ENCODE peak calls at places on chromosomes 3 and 15, in seven cellular contexts. M is lower lobe of right lung; T is adrenal gland; P is WERI-Rb-1; O is right lobe of liver; K is cardiac fibroblast; D is CD4-positive, alpha-beta T cell. A is an unnamed sample.

GRCh38 chr3:50450135-50450911 is 53.1 kb downstream of the CACNA2D2 start:
- DNase-seq in M (peak), T (peak), P (peak), O (peak), K (peak), D (peak), A (no peak)

GRCh38 chr3:189269356-189269755 is 97.6 kb downstream of the TPRG1 start:
- DNase-seq in M (no peak), T (no peak), P (no peak), O (no peak), K (peak), D (no peak), A (no peak)

GRCh38 chr15:62603757-62604156 is 438.7 kb upstream of the C2CD4B start:
- DNase-seq in M (no peak), T (no peak), P (no peak), O (no peak), K (peak), D (no peak), A (no peak)

GRCh38 chr3:17412950-17413530 is 329.4 kb downstream of the TBC1D5 start:
- DNase-seq in M (no peak), T (peak), P (peak), O (no peak), K (peak), D (no peak), A (no peak)

GRCh38 chr3:45011756-45012441 is 14.2 kb upstream of the CLEC3B start:
- DNase-seq in M (peak), T (peak), P (no peak), O (no peak), K (peak), D (no peak), A (no peak)

GRCh38 chr3:157110761-157111238 is 49.1 kb downstream of the CCNL1 start:
- DNase-seq in M (no peak), T (no peak), P (no peak), O (no peak), K (no peak), D (no peak), A (no peak)

GRCh38 chr15:31276596-31277298 is 49.9 kb upstream of the KLF13 start:
- DNase-seq in M (no peak), T (peak), P (peak), O (no peak), K (no peak), D (no peak), A (no peak)

GRCh38 chr15:25684521-25685215 is 178.5 kb downstream of the ATP10A start:
- DNase-seq in M (no peak), T (peak), P (no peak), O (no peak), K (peak), D (no peak), A (no peak)

DNA sequence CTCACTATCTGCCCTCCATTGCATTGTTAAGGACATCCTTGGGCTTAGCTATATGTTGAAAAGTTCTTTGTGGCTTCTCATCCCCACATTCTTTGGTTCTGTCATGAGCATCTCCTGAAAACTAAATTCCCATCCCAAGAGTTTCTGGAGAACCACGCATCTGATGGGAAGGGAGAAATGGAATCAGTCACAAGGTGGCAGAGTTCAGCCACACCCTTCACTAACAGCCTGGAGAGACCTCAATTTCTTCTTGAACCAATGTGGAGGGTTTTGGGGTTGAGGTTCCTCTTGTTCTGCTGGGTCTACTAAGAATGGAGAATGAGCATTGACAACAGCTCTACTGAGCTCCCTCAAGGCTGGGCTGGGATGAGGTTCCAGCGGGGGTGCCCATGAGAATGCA is 15.6 kb upstream of the MAGEL2 start:
- DNase-seq in M (no peak), T (no peak), P (no peak), O (no peak), K (no peak), D (no peak), A (no peak)
- TF ChIP-seq CTCF in M (no peak), T (no peak), P (peak), O (no peak), K (no peak), D (no peak), A (no peak)

DNA sequence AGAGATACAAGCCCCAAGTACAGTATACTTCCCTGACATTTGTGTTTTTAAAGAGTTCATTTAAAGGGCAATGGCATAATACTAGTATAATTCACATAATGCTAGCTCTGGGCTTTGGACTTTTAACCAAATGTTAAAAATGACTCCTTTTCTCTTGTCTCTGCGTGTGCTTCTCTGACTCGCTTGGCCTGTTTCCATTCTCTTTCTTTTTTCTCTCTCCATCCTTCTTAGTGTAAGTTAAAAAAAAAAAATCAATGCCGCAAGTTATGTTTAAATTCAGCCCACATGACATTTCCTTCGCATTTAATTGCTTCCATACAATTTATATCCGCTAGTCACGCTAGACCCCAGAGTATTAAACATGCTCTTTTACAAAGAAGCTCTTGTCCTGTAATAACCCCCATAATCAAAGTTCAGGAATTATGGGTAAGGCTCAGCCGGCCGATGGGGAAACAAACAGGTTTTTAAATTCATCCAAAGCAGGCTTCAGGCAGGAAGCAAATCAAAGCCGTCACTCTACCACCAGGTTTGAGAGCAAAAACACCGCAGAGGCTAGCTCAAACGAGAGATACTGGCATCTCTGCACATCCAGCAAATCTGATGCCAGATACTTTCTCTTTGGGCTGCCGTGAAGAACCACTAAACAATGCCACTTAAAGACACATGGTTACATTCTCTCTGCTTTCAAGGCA is 19.3 kb downstream of the WWTR1 start:
- DNase-seq in M (no peak), T (peak), P (no peak), O (no peak), K (peak), D (no peak), A (no peak)
- TF ChIP-seq CTCF in M (no peak), T (no peak), P (no peak), O (no peak), K (no peak), D (no peak), A (peak)

GRCh38 chr3:192772495-192772894 is 45.2 kb upstream of the FGF12 start:
- DNase-seq in M (no peak), T (peak), P (peak), O (peak), K (peak), D (no peak), A (no peak)
- TF ChIP-seq CTCF in M (peak), T (no peak), P (peak), O (peak), K (peak), D (no peak), A (peak)

GRCh38 chr3:160451602-160452001 is 2.0 kb upstream of the TRIM59 start:
- DNase-seq in M (no peak), T (no peak), P (no peak), O (no peak), K (no peak), D (no peak), A (no peak)

GRCh38 chr3:160448845-160449659 is 534 bp downstream of the TRIM59 start:
- DNase-seq in M (no peak), T (no peak), P (no peak), O (peak), K (peak), D (no peak), A (no peak)

GRCh38 chr3:160447544-160447943 is 2.0 kb downstream of the TRIM59 start:
- DNase-seq in M (no peak), T (no peak), P (no peak), O (no peak), K (peak), D (no peak), A (no peak)

GRCh38 chr3:160449660-160450598 is at the start of gene TRIM59:
- DNase-seq in M (peak), T (peak), P (no peak), O (peak), K (peak), D (peak), A (peak)

DNA sequence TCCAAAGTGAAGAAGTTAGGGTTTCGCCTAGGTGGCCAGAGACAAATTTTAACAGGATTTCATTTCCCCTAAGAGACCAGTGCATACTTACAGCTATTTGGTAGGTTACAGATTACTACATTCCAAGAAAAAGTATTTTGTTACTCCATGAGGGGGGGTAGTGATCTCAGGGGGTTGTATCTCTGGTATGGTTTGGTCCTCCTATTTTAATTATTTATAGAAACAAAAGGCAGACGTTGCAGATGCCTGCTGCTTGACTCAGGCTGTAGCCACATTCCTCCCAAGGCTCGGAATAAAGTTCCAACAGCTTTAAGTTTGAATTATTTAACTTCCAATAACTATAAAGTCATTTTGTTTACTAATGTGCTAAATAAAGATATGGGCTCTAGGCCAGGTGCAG is 1.3 kb upstream of the TRIM59 start:
- DNase-seq in M (no peak), T (no peak), P (no peak), O (no peak), K (peak), D (no peak), A (no peak)
- TF ChIP-seq CTCF in M (no peak), T (no peak), P (no peak), O (no peak), K (peak), D (no peak), A (no peak)

DNA sequence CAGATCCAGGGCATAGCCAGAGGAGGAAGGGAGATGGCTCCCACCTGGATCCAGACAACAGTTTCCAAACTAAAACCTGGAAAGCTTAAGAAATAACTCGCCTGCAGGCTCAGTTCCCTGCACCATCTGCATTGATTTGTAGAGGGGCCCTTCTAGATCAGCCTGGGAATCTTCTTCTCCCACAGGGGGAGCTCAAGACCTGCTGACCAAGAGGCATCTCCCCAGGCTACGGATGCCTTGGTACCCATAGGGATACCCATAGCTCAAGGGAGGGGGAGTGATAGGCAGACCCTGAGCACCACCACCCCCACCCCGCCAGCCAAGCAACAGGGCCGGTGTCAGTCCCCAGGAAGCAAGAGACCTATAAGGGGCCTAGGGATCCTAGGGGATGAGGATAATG is 28.0 kb upstream of the DCLK3 start:
- DNase-seq in M (no peak), T (no peak), P (peak), O (no peak), K (peak), D (no peak), A (no peak)
- TF ChIP-seq CTCF in M (no peak), T (no peak), P (peak), O (no peak), K (peak), D (no peak), A (peak)

GRCh38 chr15:80323285-80323684 is 71.3 kb upstream of the CTXND1 start:
- DNase-seq in M (no peak), T (no peak), P (no peak), O (no peak), K (no peak), D (no peak), A (no peak)
- TF ChIP-seq CTCF in M (no peak), T (no peak), P (no peak), O (peak), K (peak), D (no peak), A (peak)

DNA sequence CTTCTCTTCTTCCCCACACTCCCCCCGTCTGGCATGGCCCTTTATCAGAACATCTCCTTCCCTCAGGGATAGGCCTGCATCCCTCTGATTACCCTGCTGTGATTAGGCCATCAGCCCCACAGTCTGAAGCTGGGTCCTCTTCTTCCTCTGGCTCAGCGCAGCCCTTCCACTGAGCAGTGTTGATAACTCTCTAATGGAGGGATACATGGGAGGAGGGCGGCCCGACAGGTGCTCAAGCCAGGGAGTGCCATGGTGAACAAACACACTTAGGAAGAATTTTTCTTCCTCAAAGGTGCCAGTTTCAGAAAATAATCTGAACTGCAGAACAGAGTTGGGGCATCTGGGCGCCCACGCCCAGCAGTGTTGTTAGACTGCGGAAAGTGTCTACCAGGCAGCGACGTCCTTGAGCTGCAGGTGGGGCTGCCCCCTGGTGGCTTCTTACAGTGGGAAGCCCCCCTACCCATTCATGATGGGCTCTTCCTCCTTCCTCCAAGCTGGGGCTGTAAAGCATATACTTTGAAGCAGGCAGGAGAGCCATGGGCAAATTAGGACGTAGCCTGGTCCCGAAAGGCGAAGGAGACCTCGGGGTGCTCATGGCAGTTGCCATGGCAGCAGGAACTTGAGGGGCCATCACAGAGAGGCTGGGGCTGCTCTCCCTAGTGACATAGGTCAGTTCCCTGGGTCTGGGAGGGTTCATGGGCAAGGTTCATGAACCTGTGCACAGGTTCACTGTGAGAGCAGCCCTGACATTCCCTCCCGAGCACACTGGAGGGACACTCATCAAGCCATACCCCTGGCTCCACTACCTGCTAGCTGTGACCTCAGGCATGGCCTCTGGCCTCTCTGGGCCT is 33.2 kb upstream of the NR2C2 start:
- DNase-seq in M (no peak), T (no peak), P (no peak), O (no peak), K (no peak), D (no peak), A (no peak)
- TF ChIP-seq CTCF in M (no peak), T (no peak), P (peak), O (no peak), K (no peak), D (no peak), A (peak)

GRCh38 chr3:53131136-53131495 is 881 bp upstream of the RFT1 start:
- DNase-seq in M (no peak), T (no peak), P (no peak), O (no peak), K (no peak), D (no peak), A (no peak)
- TF ChIP-seq CTCF in M (no peak), T (no peak), P (no peak), O (no peak), K (no peak), D (no peak), A (no peak)

DNA sequence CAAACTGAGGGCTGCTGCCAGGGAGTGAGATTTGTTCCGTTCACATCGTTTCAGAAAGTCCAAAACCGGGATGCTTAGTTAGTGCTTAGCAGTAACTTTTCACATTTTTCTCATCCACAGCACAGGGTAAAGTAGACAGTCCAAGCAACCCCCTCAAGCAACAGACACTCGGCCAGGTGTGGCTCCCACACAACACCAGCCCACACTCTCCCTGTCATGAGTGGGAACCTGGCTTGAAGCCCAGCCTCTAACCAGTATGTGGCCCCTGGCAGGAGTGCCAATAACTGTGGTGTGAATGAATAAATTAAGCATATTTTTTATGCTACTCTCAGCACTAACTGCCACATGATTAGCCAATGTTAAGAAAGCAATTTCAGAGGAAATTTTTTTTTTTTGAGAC is 9.9 kb downstream of the IL17RD start:
- DNase-seq in M (no peak), T (no peak), P (no peak), O (no peak), K (no peak), D (no peak), A (no peak)
- TF ChIP-seq CTCF in M (no peak), T (no peak), P (no peak), O (no peak), K (no peak), D (no peak), A (no peak)

GRCh38 chr3:76683256-76683655 is 356.6 kb upstream of the ROBO2 start:
- DNase-seq in M (no peak), T (no peak), P (no peak), O (no peak), K (no peak), D (no peak), A (no peak)

GRCh38 chr3:76684946-76685345 is 355.0 kb upstream of the ROBO2 start:
- DNase-seq in M (no peak), T (no peak), P (no peak), O (no peak), K (no peak), D (no peak), A (no peak)

GRCh38 chr3:76679510-76679909 is 360.4 kb upstream of the ROBO2 start:
- DNase-seq in M (no peak), T (no peak), P (no peak), O (no peak), K (no peak), D (no peak), A (no peak)
- TF ChIP-seq CTCF in M (no peak), T (no peak), P (no peak), O (peak), K (no peak), D (no peak), A (peak)